ENCODE peak calls at places on chromosomes 11 and 22, in nine cellular contexts. F, U, C, G, K, Y, H, R and L are unnamed samples.

GRCh38 chr11:42315267-42315666 is 855.8 kb upstream of the LRRC4C start:
- DNase-seq in F (peak; percentile 61), U (no peak), C (peak; percentile 73), G (no peak), K (no peak), Y (peak; percentile 37), H (no peak), R (peak; percentile 93), L (no peak)

GRCh38 chr11:22041039-22041438 is 151.8 kb upstream of the ANO5 start:
- DNase-seq in F (no peak), U (no peak), C (no peak), G (no peak), K (no peak), Y (no peak), H (no peak), R (no peak), L (no peak)

GRCh38 chr11:125257185-125257584 is 92.6 kb downstream of the PKNOX2 start:
- DNase-seq in F (no peak), U (peak; percentile 29), C (peak; percentile 16), G (peak; percentile 27), K (peak; percentile 54), Y (no peak), H (no peak), R (peak; percentile 9), L (no peak)

GRCh38 chr11:76030286-76030685 is 176.0 kb downstream of the WNT11 start:
- DNase-seq in F (peak; percentile 96), U (peak; percentile 89), C (peak; percentile 99), G (no peak), K (no peak), Y (peak; percentile 8), H (no peak), R (peak; percentile 96), L (no peak)

GRCh38 chr11:69939551-69940245 is 120.5 kb upstream of the FGF3 start:
- DNase-seq in F (peak; percentile 75), U (no peak), C (no peak), G (no peak), K (no peak), Y (no peak), H (no peak), R (peak; percentile 36), L (no peak)

GRCh38 chr22:21754523-21755128 is 19.0 kb upstream of the YPEL1 start:
- DNase-seq in F (peak; percentile 12), U (no peak), C (no peak), G (peak; percentile 44), K (no peak), Y (no peak), H (no peak), R (no peak), L (no peak)

GRCh38 chr11:75422248-75423231 is 10.5 kb downstream of the KLHL35 start:
- DNase-seq in F (no peak), U (peak; percentile 65), C (peak; percentile 86), G (no peak), K (no peak), Y (no peak), H (no peak), R (no peak), L (no peak)

GRCh38 chr11:76609736-76610370 is 60.7 kb downstream of the LRRC32 start:
- DNase-seq in F (peak; percentile 39), U (no peak), C (no peak), G (peak; percentile 39), K (no peak), Y (no peak), H (no peak), R (no peak), L (no peak)

GRCh38 chr11:120198787-120199469 is 11.9 kb upstream of the OAF start:
- DNase-seq in F (no peak), U (no peak), C (no peak), G (no peak), K (no peak), Y (no peak), H (no peak), R (no peak), L (no peak)

DNA sequence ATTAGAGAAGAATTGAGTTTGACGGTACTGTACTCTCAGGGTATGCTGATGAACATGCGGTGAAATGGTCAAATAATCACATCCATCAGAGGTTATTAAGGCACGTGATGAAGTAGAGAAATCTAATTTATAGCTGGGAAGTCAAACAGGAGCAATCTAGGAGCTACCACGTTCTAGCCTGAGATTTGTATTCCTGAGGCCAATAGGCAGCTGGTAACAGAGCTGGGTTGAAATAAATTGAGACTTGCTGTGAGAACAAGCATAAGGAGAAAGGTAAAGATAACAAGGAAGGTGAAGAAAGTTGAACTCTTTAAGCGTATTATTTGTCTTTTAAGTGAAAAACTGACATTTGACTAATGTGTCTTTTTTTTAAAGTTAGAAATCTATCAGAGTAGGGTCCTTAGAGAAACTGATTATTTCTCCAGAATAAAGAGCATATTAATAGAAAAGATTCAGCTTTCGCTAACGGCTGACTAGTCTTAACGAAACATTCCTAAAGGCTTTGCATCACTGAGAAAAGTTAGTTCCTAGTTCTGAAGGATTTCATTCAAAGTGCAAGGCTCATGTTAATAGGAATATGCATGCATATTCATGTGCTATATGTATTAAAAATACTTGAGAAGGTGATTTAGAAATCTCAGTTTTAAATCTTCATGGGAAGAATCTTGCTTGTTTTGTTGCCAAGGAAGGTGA is 5.2 kb upstream of the WEE1 start:
- DNase-seq in F (no peak), U (no peak), C (no peak), G (peak; percentile 72), K (no peak), Y (no peak), H (no peak), R (no peak), L (no peak)
- H3K4me3 ChIP-seq in F (no peak overlapping the region), U (peak overlapping the region; percentile 48), C (peak overlapping the region; percentile 12), G (peak overlapping the region; percentile 58), K (no peak overlapping the region), Y (no peak overlapping the region), H (peak overlapping the region; percentile 4), R (no peak overlapping the region), L (no peak overlapping the region)

DNA sequence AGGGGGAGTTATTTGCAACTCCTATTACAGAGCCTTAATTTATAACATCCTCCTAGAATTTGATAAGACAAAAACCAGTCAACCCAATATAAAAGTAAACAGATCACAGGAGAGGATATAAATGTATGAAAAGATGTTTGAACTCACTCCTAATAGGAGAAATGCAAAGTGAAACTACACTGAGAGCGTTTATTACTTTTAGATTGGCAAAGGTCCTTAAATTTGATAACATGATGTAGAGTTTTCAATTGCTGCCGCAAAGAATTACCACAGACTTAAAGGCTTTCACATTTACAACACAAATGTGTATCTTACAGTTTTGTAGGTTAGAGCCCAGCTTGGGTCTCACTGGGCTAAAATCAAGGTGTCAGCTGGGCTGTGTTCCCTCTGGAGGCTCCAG is 9.2 kb upstream of the POU2AF2 start:
- DNase-seq in F (no peak), U (no peak), C (no peak), G (no peak), K (no peak), Y (no peak), H (no peak), R (no peak), L (no peak)
- H2AFZ ChIP-seq in F (peak overlapping the region; percentile 43), U (no peak overlapping the region), C (peak overlapping the region; percentile 43), G (peak overlapping the region; percentile 56), K (no peak overlapping the region), Y (no peak overlapping the region), H (no peak overlapping the region), R (no peak overlapping the region), L (no peak overlapping the region)

DNA sequence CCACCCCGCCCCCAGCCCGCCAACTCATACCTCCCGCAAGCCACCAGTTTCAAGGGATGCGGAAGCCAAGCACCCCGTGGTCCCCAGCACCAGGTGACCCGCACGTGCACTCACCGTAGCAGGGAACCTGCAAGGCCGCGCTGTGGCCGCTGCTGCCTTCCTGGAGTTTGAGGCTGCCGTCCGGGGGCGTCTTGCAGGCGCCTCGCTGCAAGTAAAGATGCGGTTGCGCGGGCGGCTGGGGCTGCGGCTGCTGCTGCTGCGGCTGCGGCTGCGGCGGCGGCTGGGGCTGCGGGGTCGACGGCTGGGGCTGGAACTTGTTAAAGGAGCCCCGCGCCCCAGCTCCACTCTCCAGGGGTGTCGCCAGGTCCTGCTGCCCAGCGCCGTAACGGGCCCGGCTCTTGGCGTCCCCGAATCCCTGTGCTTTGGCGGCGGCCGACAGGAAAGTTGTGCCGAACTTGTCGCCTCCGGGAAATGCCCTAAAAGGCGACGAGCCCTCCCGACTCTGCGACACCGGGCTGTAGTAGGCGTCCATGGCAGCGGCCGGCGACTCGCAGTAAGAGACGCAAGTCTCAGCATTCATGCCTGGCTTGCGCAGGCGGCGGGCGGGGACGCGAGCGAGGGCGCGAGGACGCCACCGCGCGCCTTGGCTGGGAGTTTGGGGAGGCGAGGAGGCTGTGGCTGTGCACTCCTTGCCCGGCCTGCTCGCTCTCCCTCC is at the start of gene ALX4:
- DNase-seq in F (peak; percentile 17), U (no peak), C (peak; percentile 18), G (peak; percentile 43), K (peak; percentile 89), Y (peak; percentile 43), H (no peak), R (no peak), L (no peak)
- H3K4me3 ChIP-seq in F (no peak within 1 kb of the TSS), U (no peak within 1 kb of the TSS), C (peak within 1 kb of the TSS; percentile 54), G (peak within 1 kb of the TSS; percentile 62), K (peak within 1 kb of the TSS; percentile 43), Y (peak within 1 kb of the TSS; percentile 45), H (peak within 1 kb of the TSS; percentile 16), R (no peak within 1 kb of the TSS), L (peak within 1 kb of the TSS; percentile 11)

GRCh38 chr22:49961601-49962011 is 1.0 kb downstream of the PIM3 start:
- DNase-seq in F (no peak), U (no peak), C (no peak), G (no peak), K (peak; percentile 72), Y (no peak), H (no peak), R (peak; percentile 45), L (no peak)
- H2AFZ ChIP-seq in F (no peak overlapping the region), U (no peak overlapping the region), C (no peak overlapping the region), G (no peak overlapping the region), K (no peak overlapping the region), Y (no peak overlapping the region), H (peak overlapping the region; percentile 98), R (no peak overlapping the region), L (no peak overlapping the region)

GRCh38 chr22:37560682-37561208 is 465 bp downstream of the CDC42EP1 start:
- DNase-seq in F (peak; percentile 75), U (no peak), C (peak; percentile 27), G (peak; percentile 67), K (peak; percentile 59), Y (no peak), H (no peak), R (peak; percentile 55), L (no peak)
- H3K4me3 ChIP-seq in F (peak overlapping the region; percentile 68), U (peak overlapping the region; percentile 95), C (peak overlapping the region; percentile 87), G (peak overlapping the region; percentile 90), K (peak overlapping the region; percentile 59), Y (peak overlapping the region; percentile 78), H (peak overlapping the region; percentile 86), R (peak overlapping the region; percentile 74), L (peak overlapping the region; percentile 74)